ENCODE peak calls at places on chromosomes 13 and 19, in ten cellular contexts. One of them, this sample, is unnamed.

GRCh38 chr13:24671367-24672117 is 8.7 kb upstream of the ATP12A start:
- DNase-seq in PC-3: peak
- DNase-seq in foreskin keratinocyte: peak
- DNase-seq in heart right ventricle: peak
- DNase-seq in hepatocyte: peak
- DNase-seq in left lung: peak
- DNase-seq in tibial nerve: no peak
- DNase-seq in dorsolateral prefrontal cortex: no peak
- DNase-seq in astrocyte: peak
- DNase-seq in iPS DF 6.9: peak
- DNase-seq in this sample: no peak

GRCh38 chr13:92012787-92013186 is 614.4 kb downstream of the GPC5 start:
- DNase-seq in hepatocyte: no peak
- DNase-seq in PC-3: no peak
- DNase-seq in tibial nerve: no peak
- DNase-seq in dorsolateral prefrontal cortex: no peak
- DNase-seq in foreskin keratinocyte: no peak
- DNase-seq in iPS DF 6.9: no peak
- DNase-seq in left lung: no peak
- DNase-seq in heart right ventricle: no peak
- DNase-seq in astrocyte: no peak
- DNase-seq in this sample: no peak

GRCh38 chr19:5308471-5309437 is 31.9 kb downstream of the PTPRS start:
- DNase-seq in left lung: peak
- DNase-seq in iPS DF 6.9: no peak
- DNase-seq in hepatocyte: peak
- DNase-seq in dorsolateral prefrontal cortex: peak
- DNase-seq in tibial nerve: peak
- DNase-seq in heart right ventricle: peak
- DNase-seq in PC-3: no peak
- DNase-seq in astrocyte: peak
- DNase-seq in foreskin keratinocyte: peak
- DNase-seq in this sample: peak

GRCh38 chr13:83498486-83499190 is 383.6 kb downstream of the SLITRK1 start:
- DNase-seq in heart right ventricle: no peak
- DNase-seq in foreskin keratinocyte: peak
- DNase-seq in dorsolateral prefrontal cortex: no peak
- DNase-seq in left lung: no peak
- DNase-seq in tibial nerve: no peak
- DNase-seq in astrocyte: peak
- DNase-seq in PC-3: peak
- DNase-seq in hepatocyte: no peak
- DNase-seq in iPS DF 6.9: no peak
- DNase-seq in this sample: no peak

GRCh38 chr13:65300220-65300619 is 1929.9 kb downstream of the PCDH9 start:
- DNase-seq in PC-3: no peak
- DNase-seq in astrocyte: no peak
- DNase-seq in tibial nerve: no peak
- DNase-seq in hepatocyte: no peak
- DNase-seq in foreskin keratinocyte: no peak
- DNase-seq in iPS DF 6.9: no peak
- DNase-seq in dorsolateral prefrontal cortex: no peak
- DNase-seq in heart right ventricle: no peak
- DNase-seq in left lung: no peak
- DNase-seq in this sample: no peak

GRCh38 chr13:51148223-51148951 is 37.3 kb upstream of the C13orf42 start:
- DNase-seq in heart right ventricle: no peak
- DNase-seq in tibial nerve: no peak
- DNase-seq in foreskin keratinocyte: no peak
- DNase-seq in hepatocyte: no peak
- DNase-seq in left lung: no peak
- DNase-seq in dorsolateral prefrontal cortex: no peak
- DNase-seq in astrocyte: no peak
- DNase-seq in iPS DF 6.9: peak
- DNase-seq in PC-3: no peak
- DNase-seq in this sample: no peak

GRCh38 chr13:51303882-51304281 is 35.6 kb upstream of the SERPINE3 start:
- DNase-seq in left lung: no peak
- DNase-seq in heart right ventricle: no peak
- DNase-seq in foreskin keratinocyte: no peak
- DNase-seq in astrocyte: no peak
- DNase-seq in hepatocyte: no peak
- DNase-seq in tibial nerve: no peak
- DNase-seq in iPS DF 6.9: no peak
- DNase-seq in dorsolateral prefrontal cortex: no peak
- DNase-seq in PC-3: no peak
- DNase-seq in this sample: no peak

GRCh38 chr19:16160943-16161560 is 12.3 kb downstream of the CIB3 start:
- DNase-seq in foreskin keratinocyte: peak
- DNase-seq in left lung: no peak
- DNase-seq in dorsolateral prefrontal cortex: no peak
- DNase-seq in iPS DF 6.9: no peak
- DNase-seq in heart right ventricle: no peak
- DNase-seq in hepatocyte: peak
- DNase-seq in PC-3: peak
- DNase-seq in tibial nerve: no peak
- DNase-seq in astrocyte: peak
- DNase-seq in this sample: no peak

GRCh38 chr13:32264407-32264806 is 50.8 kb downstream of the ZAR1L start:
- DNase-seq in left lung: peak
- DNase-seq in iPS DF 6.9: no peak
- DNase-seq in foreskin keratinocyte: peak
- DNase-seq in tibial nerve: peak
- DNase-seq in dorsolateral prefrontal cortex: no peak
- DNase-seq in hepatocyte: no peak
- DNase-seq in astrocyte: peak
- DNase-seq in PC-3: peak
- DNase-seq in heart right ventricle: peak
- DNase-seq in this sample: no peak

GRCh38 chr13:87169337-87169736 is 501.8 kb upstream of the SLITRK5 start:
- DNase-seq in PC-3: no peak
- DNase-seq in left lung: no peak
- DNase-seq in tibial nerve: no peak
- DNase-seq in foreskin keratinocyte: no peak
- DNase-seq in astrocyte: no peak
- DNase-seq in dorsolateral prefrontal cortex: no peak
- DNase-seq in iPS DF 6.9: no peak
- DNase-seq in heart right ventricle: no peak
- DNase-seq in hepatocyte: no peak
- DNase-seq in this sample: no peak

GRCh38 chr13:110562696-110563462 is 1.4 kb upstream of the RAB20 start:
- DNase-seq in astrocyte: no peak
- DNase-seq in PC-3: no peak
- DNase-seq in foreskin keratinocyte: no peak
- DNase-seq in tibial nerve: no peak
- DNase-seq in hepatocyte: no peak
- DNase-seq in dorsolateral prefrontal cortex: no peak
- DNase-seq in iPS DF 6.9: no peak
- DNase-seq in left lung: no peak
- DNase-seq in heart right ventricle: no peak
- DNase-seq in this sample: no peak
- H3K27ac ChIP-seq in astrocyte: no peak
- H3K27ac ChIP-seq in PC-3: no peak
- H3K27ac ChIP-seq in foreskin keratinocyte: no peak
- H3K27ac ChIP-seq in tibial nerve: peak
- H3K27ac ChIP-seq in hepatocyte: peak
- H3K27ac ChIP-seq in dorsolateral prefrontal cortex: no peak
- H3K27ac ChIP-seq in iPS DF 6.9: no peak
- H3K27ac ChIP-seq in left lung: peak
- H3K27ac ChIP-seq in heart right ventricle: peak
- H3K27ac ChIP-seq in this sample: peak

DNA sequence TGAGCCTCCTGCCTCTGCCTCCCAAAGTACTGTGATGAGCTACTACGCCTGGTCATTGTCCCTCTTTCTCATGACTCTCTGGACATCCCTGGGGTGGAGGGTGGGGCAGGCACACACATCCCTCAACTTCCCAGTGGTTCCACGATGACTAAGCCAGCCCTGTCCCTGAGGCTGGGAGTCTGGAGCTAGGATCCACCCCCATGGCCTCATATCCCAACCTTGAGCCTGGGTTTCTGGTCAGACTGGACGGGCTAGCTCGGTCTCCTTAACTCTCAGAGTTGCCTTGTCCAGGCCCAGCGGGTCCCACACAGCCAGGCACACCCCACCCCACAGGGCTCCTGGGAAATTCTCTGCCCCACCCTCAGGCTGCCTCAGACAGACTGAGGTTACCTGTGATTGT is 19.6 kb downstream of the IER2 start:
- DNase-seq in heart right ventricle: no peak
- DNase-seq in dorsolateral prefrontal cortex: no peak
- DNase-seq in left lung: no peak
- DNase-seq in foreskin keratinocyte: peak
- DNase-seq in astrocyte: peak
- DNase-seq in tibial nerve: no peak
- DNase-seq in PC-3: peak
- DNase-seq in iPS DF 6.9: no peak
- DNase-seq in hepatocyte: peak
- DNase-seq in this sample: no peak
- H3K27ac ChIP-seq in heart right ventricle: peak
- H3K27ac ChIP-seq in dorsolateral prefrontal cortex: no peak
- H3K27ac ChIP-seq in left lung: peak
- H3K27ac ChIP-seq in foreskin keratinocyte: peak
- H3K27ac ChIP-seq in astrocyte: peak
- H3K27ac ChIP-seq in tibial nerve: no peak
- H3K27ac ChIP-seq in PC-3: peak
- H3K27ac ChIP-seq in iPS DF 6.9: no peak
- H3K27ac ChIP-seq in hepatocyte: peak
- H3K27ac ChIP-seq in this sample: no peak

DNA sequence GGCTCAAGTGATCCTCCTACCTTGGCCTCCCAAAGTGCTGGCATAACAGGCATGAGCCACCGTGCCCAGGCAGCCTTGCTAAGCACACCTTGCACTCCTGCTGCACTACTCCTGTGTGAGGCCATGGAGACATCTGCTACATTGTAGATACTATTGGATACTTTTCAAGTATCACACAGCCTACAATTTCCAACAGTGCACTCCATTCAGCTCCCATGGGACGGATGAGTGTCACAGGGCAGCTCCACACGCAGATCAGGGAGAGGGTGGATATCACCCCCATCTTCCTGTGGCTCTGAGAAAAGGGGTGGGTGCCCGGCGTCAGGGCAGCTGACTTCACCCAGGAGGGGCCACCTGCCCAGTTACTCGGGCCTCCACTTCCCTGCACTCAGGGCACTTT is 39.1 kb upstream of the CCNE1 start:
- DNase-seq in astrocyte: no peak
- DNase-seq in left lung: no peak
- DNase-seq in heart right ventricle: no peak
- DNase-seq in PC-3: no peak
- DNase-seq in hepatocyte: no peak
- DNase-seq in tibial nerve: no peak
- DNase-seq in iPS DF 6.9: no peak
- DNase-seq in dorsolateral prefrontal cortex: no peak
- DNase-seq in foreskin keratinocyte: no peak
- DNase-seq in this sample: no peak
- H3K27ac ChIP-seq in astrocyte: no peak
- H3K27ac ChIP-seq in left lung: no peak
- H3K27ac ChIP-seq in heart right ventricle: no peak
- H3K27ac ChIP-seq in PC-3: no peak
- H3K27ac ChIP-seq in hepatocyte: no peak
- H3K27ac ChIP-seq in tibial nerve: no peak
- H3K27ac ChIP-seq in iPS DF 6.9: no peak
- H3K27ac ChIP-seq in dorsolateral prefrontal cortex: no peak
- H3K27ac ChIP-seq in foreskin keratinocyte: no peak
- H3K27ac ChIP-seq in this sample: no peak

DNA sequence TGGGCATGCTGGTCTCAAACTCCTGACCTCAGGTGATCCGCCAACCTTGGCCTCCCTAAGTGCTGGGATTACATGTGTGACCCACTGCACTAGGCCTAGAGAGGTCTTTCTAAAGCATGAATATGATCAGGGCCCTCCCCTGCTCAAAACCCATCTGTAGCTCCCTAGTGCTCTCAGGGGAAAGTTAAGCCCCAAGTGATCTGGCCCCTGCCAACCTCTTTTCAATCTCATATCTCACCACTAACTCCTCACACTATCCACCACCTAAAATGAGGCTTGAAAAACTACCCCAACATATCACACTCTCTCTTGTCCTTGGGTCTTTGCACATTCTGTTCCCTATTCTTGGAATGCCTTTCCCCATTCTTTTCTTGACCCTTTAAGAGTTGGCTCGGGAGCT is 2.0 kb upstream of the DMWD start:
- DNase-seq in PC-3: no peak
- DNase-seq in astrocyte: no peak
- DNase-seq in heart right ventricle: no peak
- DNase-seq in tibial nerve: no peak
- DNase-seq in left lung: no peak
- DNase-seq in foreskin keratinocyte: no peak
- DNase-seq in hepatocyte: no peak
- DNase-seq in dorsolateral prefrontal cortex: no peak
- DNase-seq in iPS DF 6.9: no peak
- DNase-seq in this sample: no peak
- H3K27ac ChIP-seq in PC-3: no peak
- H3K27ac ChIP-seq in astrocyte: no peak
- H3K27ac ChIP-seq in heart right ventricle: no peak
- H3K27ac ChIP-seq in tibial nerve: no peak
- H3K27ac ChIP-seq in left lung: no peak
- H3K27ac ChIP-seq in foreskin keratinocyte: no peak
- H3K27ac ChIP-seq in hepatocyte: no peak
- H3K27ac ChIP-seq in dorsolateral prefrontal cortex: no peak
- H3K27ac ChIP-seq in iPS DF 6.9: no peak
- H3K27ac ChIP-seq in this sample: no peak

DNA sequence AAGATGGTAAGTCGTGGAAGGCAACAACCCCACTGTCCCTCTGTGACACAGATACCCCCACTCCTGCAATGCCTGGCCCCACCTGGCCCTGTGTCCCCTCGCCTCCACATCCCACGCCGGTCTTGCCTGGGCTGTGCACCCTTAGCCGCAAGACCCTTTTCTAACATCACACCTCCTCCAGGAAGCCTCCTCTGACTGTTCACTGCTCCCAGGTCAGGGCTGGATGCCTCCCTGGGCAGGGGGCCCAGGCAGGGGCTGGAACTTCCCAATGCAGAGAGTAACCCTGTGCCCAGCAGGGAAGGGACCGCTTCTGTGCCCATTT is 1.3 kb downstream of the FBN3 start:
- DNase-seq in dorsolateral prefrontal cortex: no peak
- DNase-seq in iPS DF 6.9: no peak
- DNase-seq in astrocyte: no peak
- DNase-seq in heart right ventricle: no peak
- DNase-seq in tibial nerve: no peak
- DNase-seq in left lung: no peak
- DNase-seq in hepatocyte: no peak
- DNase-seq in PC-3: no peak
- DNase-seq in foreskin keratinocyte: no peak
- DNase-seq in this sample: no peak
- H3K27ac ChIP-seq in dorsolateral prefrontal cortex: no peak
- H3K27ac ChIP-seq in iPS DF 6.9: no peak
- H3K27ac ChIP-seq in astrocyte: no peak
- H3K27ac ChIP-seq in heart right ventricle: no peak
- H3K27ac ChIP-seq in tibial nerve: no peak
- H3K27ac ChIP-seq in left lung: no peak
- H3K27ac ChIP-seq in hepatocyte: peak
- H3K27ac ChIP-seq in PC-3: no peak
- H3K27ac ChIP-seq in foreskin keratinocyte: no peak
- H3K27ac ChIP-seq in this sample: no peak

GRCh38 chr13:46341112-46341711 is 45.8 kb downstream of the RUBCNL start:
- DNase-seq in left lung: no peak
- DNase-seq in tibial nerve: no peak
- DNase-seq in PC-3: peak
- DNase-seq in hepatocyte: no peak
- DNase-seq in astrocyte: peak
- DNase-seq in foreskin keratinocyte: peak
- DNase-seq in heart right ventricle: no peak
- DNase-seq in dorsolateral prefrontal cortex: no peak
- DNase-seq in iPS DF 6.9: no peak
- DNase-seq in this sample: no peak
- H3K27ac ChIP-seq in left lung: peak
- H3K27ac ChIP-seq in tibial nerve: no peak
- H3K27ac ChIP-seq in PC-3: peak
- H3K27ac ChIP-seq in hepatocyte: no peak
- H3K27ac ChIP-seq in astrocyte: peak
- H3K27ac ChIP-seq in foreskin keratinocyte: no peak
- H3K27ac ChIP-seq in heart right ventricle: peak
- H3K27ac ChIP-seq in dorsolateral prefrontal cortex: no peak
- H3K27ac ChIP-seq in iPS DF 6.9: no peak
- H3K27ac ChIP-seq in this sample: no peak